ENCODE peak calls at places on chromosomes 4 and X, in seven cellular contexts. W, E, X, N, Y, P and V are unnamed samples.

GRCh38 chrX:33434256-33435092 is 223.1 kb upstream of the DMD start:
- DNase-seq in W (peak; percentile 37), E (no peak), X (peak; percentile 84), N (peak; percentile 57), Y (peak; percentile 52), P (no peak), V (peak; percentile 71)

GRCh38 chr4:110183643-110184042 is 14.8 kb downstream of the ELOVL6 start:
- DNase-seq in W (no peak), E (no peak), X (no peak), N (peak; percentile 59), Y (no peak), P (no peak), V (no peak)

GRCh38 chr4:18664051-18664450 is 642.5 kb upstream of the LCORL start:
- DNase-seq in W (no peak), E (no peak), X (no peak), N (no peak), Y (no peak), P (no peak), V (no peak)

GRCh38 chr4:89022426-89023128 is 34.4 kb downstream of the FAM13A start:
- DNase-seq in W (no peak), E (no peak), X (no peak), N (no peak), Y (no peak), P (no peak), V (peak; percentile 78)

GRCh38 chr4:8547108-8547911 is 32.9 kb upstream of the GPR78 start:
- DNase-seq in W (peak; percentile 51), E (no peak), X (no peak), N (peak; percentile 34), Y (peak; percentile 72), P (no peak), V (peak; percentile 73)

GRCh38 chrX:150934453-150934852 is 36.0 kb upstream of the CD99L2 start:
- DNase-seq in W (peak; percentile 66), E (no peak), X (peak; percentile 55), N (peak; percentile 57), Y (no peak), P (no peak), V (no peak)

GRCh38 chr4:156377036-156377700 is 423.5 kb upstream of the CTSO start:
- DNase-seq in W (peak; percentile 64), E (no peak), X (no peak), N (no peak), Y (no peak), P (no peak), V (peak; percentile 9)

GRCh38 chr4:14874990-14875389 is 127.3 kb upstream of the CPEB2 start:
- DNase-seq in W (no peak), E (no peak), X (no peak), N (no peak), Y (no peak), P (no peak), V (no peak)

GRCh38 chrX:123626962-123627361 is 105.9 kb downstream of the THOC2 start:
- DNase-seq in W (peak; percentile 68), E (no peak), X (no peak), N (no peak), Y (no peak), P (no peak), V (no peak)

GRCh38 chr4:39763714-39764572 is 66.0 kb downstream of the UBE2K start:
- DNase-seq in W (no peak), E (no peak), X (no peak), N (no peak), Y (no peak), P (no peak), V (no peak)

GRCh38 chr4:183098723-183099536 is at the start of gene WWC2:
- DNase-seq in W (peak; percentile 92), E (peak; percentile 93), X (peak; percentile 96), N (peak; percentile 95), Y (peak; percentile 92), P (peak; percentile 94), V (peak; percentile 84)

GRCh38 chrX:23901805-23902204 is 5.9 kb downstream of the APOO start:
- DNase-seq in W (peak; percentile 77), E (no peak), X (peak; percentile 90), N (peak; percentile 51), Y (peak; percentile 91), P (no peak), V (peak; percentile 81)

GRCh38 chr4:158071931-158072330 is 100.9 kb downstream of the GASK1B start:
- DNase-seq in W (no peak), E (no peak), X (no peak), N (no peak), Y (no peak), P (no peak), V (peak; percentile 45)

GRCh38 chrX:46117234-46117633 is 428.0 kb downstream of the ZNF674 start:
- DNase-seq in W (no peak), E (no peak), X (no peak), N (peak; percentile 1), Y (no peak), P (peak; percentile 48), V (no peak)

GRCh38 chr4:88008624-88009235 is 1.3 kb downstream of the PKD2 start:
- DNase-seq in W (no peak), E (no peak), X (no peak), N (no peak), Y (peak; percentile 38), P (no peak), V (peak; percentile 58)

GRCh38 chrX:108734426-108734825 is 1.9 kb downstream of the IRS4 start:
- DNase-seq in W (no peak), E (no peak), X (no peak), N (no peak), Y (no peak), P (peak; percentile 42), V (no peak)

GRCh38 chrX:116239944-116240391 is 69.4 kb downstream of the AGTR2 start:
- DNase-seq in W (no peak), E (no peak), X (no peak), N (no peak), Y (no peak), P (no peak), V (no peak)

GRCh38 chr4:93066746-93067145 is 761.8 kb upstream of the ATOH1 start:
- DNase-seq in W (peak; percentile 1), E (no peak), X (no peak), N (no peak), Y (no peak), P (no peak), V (no peak)

GRCh38 chr4:23720556-23720955 is 169.3 kb downstream of the PPARGC1A start:
- DNase-seq in W (no peak), E (no peak), X (no peak), N (no peak), Y (no peak), P (no peak), V (no peak)

GRCh38 chrX:134990475-134991473 is at the start of gene SMIM10:
- DNase-seq in W (peak; percentile 79), E (peak; percentile 80), X (peak; percentile 72), N (peak; percentile 65), Y (peak; percentile 88), P (peak; percentile 78), V (no peak)

GRCh38 chr4:7434766-7435150 is at the start of gene PSAPL1:
- DNase-seq in W (peak; percentile 3), E (no peak), X (peak; percentile 92), N (peak; percentile 11), Y (peak; percentile 17), P (no peak), V (no peak)

GRCh38 chr4:43271946-43272345 is 379.4 kb downstream of the GRXCR1 start:
- DNase-seq in W (no peak), E (no peak), X (no peak), N (no peak), Y (no peak), P (no peak), V (no peak)

GRCh38 chrX:41022579-41022978 is 62.7 kb upstream of the USP9X start:
- DNase-seq in W (peak; percentile 38), E (no peak), X (no peak), N (no peak), Y (peak; percentile 53), P (no peak), V (no peak)

GRCh38 chrX:7146026-7146702 is 1.3 kb upstream of the STS start:
- DNase-seq in W (no peak), E (no peak), X (no peak), N (no peak), Y (peak; percentile 22), P (no peak), V (no peak)
- H3K4me3 ChIP-seq in W (no peak overlapping the region), E (no peak overlapping the region), X (no peak overlapping the region), N (no peak overlapping the region), Y (peak overlapping the region; percentile 87), P (no peak overlapping the region), V (no peak overlapping the region)

DNA sequence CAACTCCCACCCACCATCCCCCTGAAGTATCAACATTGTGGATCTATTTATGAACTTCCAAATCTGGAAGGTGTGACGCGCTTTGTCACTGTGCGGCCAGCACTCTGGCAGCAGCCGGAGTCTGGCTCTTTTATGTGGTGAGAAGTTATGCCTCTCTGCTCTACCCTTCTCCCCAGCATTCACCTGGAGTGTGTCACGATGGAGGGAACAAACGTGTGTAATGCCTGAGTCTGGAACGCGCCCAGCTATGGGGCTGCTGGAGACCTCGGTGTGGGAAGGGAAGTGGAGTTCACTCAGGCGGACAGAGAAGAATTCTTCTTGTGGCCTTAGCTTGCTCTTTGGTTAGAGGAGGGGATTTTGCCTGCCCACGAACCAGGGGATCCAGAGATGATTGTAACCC is 222.1 kb upstream of the RPL34 start:
- DNase-seq in W (no peak), E (no peak), X (no peak), N (peak; percentile 82), Y (no peak), P (no peak), V (no peak)
- H3K4me3 ChIP-seq in W (no peak overlapping the region), E (no peak overlapping the region), X (no peak overlapping the region), N (no peak overlapping the region), Y (no peak overlapping the region), P (no peak overlapping the region), V (no peak overlapping the region)

GRCh38 chr4:163344147-163345050 is 707 bp downstream of the NPY5R start:
- DNase-seq in W (no peak), E (no peak), X (peak; percentile 17), N (no peak), Y (no peak), P (peak; percentile 73), V (peak; percentile 13)

GRCh38 chr4:163343604-163344146 is at the start of gene NPY5R:
- DNase-seq in W (no peak), E (no peak), X (peak; percentile 19), N (no peak), Y (no peak), P (peak; percentile 67), V (no peak)
- H3K4me3 ChIP-seq in W (no peak within 1 kb of the TSS), E (peak within 1 kb of the TSS; percentile 56), X (peak within 1 kb of the TSS; percentile 37), N (peak within 1 kb of the TSS; percentile 28), Y (no peak within 1 kb of the TSS), P (peak within 1 kb of the TSS; percentile 31), V (peak within 1 kb of the TSS; percentile 24)

DNA sequence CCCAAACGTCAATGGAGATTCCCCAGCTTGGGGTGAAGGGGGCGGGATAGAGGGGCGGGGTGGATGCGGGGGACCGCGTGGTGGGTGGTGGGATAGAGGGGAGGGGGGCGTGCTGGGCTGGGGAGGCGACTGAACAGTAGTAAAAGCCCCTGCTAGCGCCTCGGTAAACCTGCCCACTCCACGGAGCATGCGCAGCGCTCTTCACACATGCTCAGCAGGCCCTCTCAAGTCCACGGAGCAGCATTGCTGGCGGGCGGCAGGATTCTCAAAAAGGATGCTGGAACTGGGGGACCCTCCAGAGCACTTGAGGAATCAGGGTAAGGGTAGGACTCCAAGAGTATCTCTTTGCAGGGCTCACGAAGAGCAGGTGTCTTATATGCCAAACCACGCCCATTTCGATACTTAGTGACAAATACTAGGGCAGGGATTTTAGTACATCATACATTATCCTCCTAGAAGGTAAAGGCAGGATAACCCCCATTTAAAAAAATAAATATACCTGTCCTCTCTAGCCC is 378 bp upstream of the RPS6KA6 start:
- DNase-seq in W (peak; percentile 64), E (no peak), X (peak; percentile 86), N (peak; percentile 75), Y (no peak), P (peak; percentile 79), V (peak; percentile 71)
- H3K4me3 ChIP-seq in W (peak overlapping the region; percentile 68), E (peak overlapping the region; percentile 62), X (peak overlapping the region; percentile 57), N (peak overlapping the region; percentile 42), Y (no peak overlapping the region), P (peak overlapping the region; percentile 33), V (peak overlapping the region; percentile 87)